ENCODE peak calls at places on chromosomes 12 and 14, in eight cellular contexts. U, C, B, K, Z, Q, N and W are unnamed samples.
A peak's percentile ranks its signal among the peaks of the same experiment; 100 is the strongest.

GRCh38 chr12:124277394-124278222 is 17.3 kb upstream of the RFLNA start:
- DNase-seq in Z (no peak), K (no peak), C (no peak), U (no peak), N (no peak), B (no peak), Q (no peak), W (no peak)

GRCh38 chr12:40312982-40313576 is 88.3 kb downstream of the LRRK2 start:
- DNase-seq in N (no peak), Z (no peak), Q (peak; percentile 60), U (peak; percentile 31), B (no peak), C (peak; percentile 53), K (peak; percentile 35), W (peak; percentile 70)

GRCh38 chr12:63151898-63152700 is 1.1 kb upstream of the AVPR1A start:
- DNase-seq in N (peak; percentile 58), Z (peak; percentile 88), B (peak; percentile 18), C (peak; percentile 47), Q (peak; percentile 42), K (peak; percentile 44), U (peak; percentile 24), W (peak; percentile 75)

GRCh38 chr12:75658826-75659823 is 147.7 kb upstream of the KRR1 start:
- DNase-seq in K (peak; percentile 90), B (no peak), Q (peak; percentile 69), N (no peak), C (peak; percentile 88), U (peak; percentile 86), Z (no peak), W (peak; percentile 81)

GRCh38 chr14:90756755-90757345 is 59.4 kb downstream of the TTC7B start:
- DNase-seq in B (no peak), U (no peak), N (no peak), K (no peak), C (no peak), Z (peak; percentile 42), Q (no peak), W (no peak)

GRCh38 chr12:105554223-105554678 is 223.8 kb downstream of the C12orf75 start:
- DNase-seq in K (no peak), Q (no peak), Z (peak; percentile 70), N (no peak), C (no peak), U (no peak), B (no peak), W (no peak)

GRCh38 chr14:88749139-88749538 is 43.6 kb downstream of the EML5 start:
- DNase-seq in N (no peak), K (peak; percentile 71), C (no peak), B (no peak), Z (no peak), Q (no peak), U (peak; percentile 23), W (no peak)

GRCh38 chr12:47905313-47905730 is 528 bp upstream of the VDR start:
- DNase-seq in N (peak; percentile 46), Q (no peak), K (no peak), U (no peak), B (peak; percentile 51), C (no peak), Z (no peak), W (no peak)

GRCh38 chr12:79527498-79527897 is 163.3 kb downstream of the PAWR start:
- DNase-seq in U (no peak), K (peak; percentile 24), C (no peak), N (no peak), B (no peak), Q (no peak), Z (no peak), W (peak; percentile 47)

GRCh38 chr14:102829106-102829505 is 51.9 kb downstream of the TRAF3 start:
- DNase-seq in Z (no peak), C (no peak), K (no peak), N (no peak), Q (peak; percentile 97), U (peak; percentile 92), B (no peak), W (peak; percentile 63)

GRCh38 chr12:59115995-59116394 is 195.7 kb upstream of the LRIG3 start:
- DNase-seq in Z (no peak), Q (no peak), B (no peak), U (no peak), K (no peak), C (no peak), N (no peak), W (no peak)

DNA sequence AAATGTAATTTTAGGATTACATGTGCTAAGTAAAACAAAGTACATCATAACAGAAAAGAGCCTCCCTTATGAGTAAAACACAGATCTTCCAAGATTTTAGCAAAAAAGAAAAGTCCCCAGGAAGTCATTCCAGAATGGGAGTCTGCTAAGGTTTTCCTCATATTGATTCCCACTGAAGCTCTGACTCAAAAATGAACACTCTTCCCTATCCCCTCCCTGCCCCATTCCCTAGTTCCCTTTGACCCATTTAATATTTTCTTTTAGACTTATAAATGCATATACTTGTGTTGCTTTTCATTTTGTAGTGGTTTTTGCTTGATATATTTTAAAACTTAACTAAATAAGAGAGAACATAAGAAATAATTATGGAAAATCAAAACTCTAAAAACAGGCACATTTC is 40.1 kb downstream of the PTGER2 start:
- DNase-seq in C (peak; percentile 60), B (no peak), K (peak; percentile 22), N (no peak), Q (peak; percentile 53), U (no peak), Z (no peak), W (no peak)
- TF ChIP-seq CTCF in C (no peak), B (no peak), K (no peak), N (no peak), Q (no peak), U (no peak), Z (no peak), W (no peak)

GRCh38 chr14:32611752-32612151 is 282.7 kb downstream of the AKAP6 start:
- DNase-seq in Z (no peak), N (no peak), B (no peak), U (peak; percentile 80), Q (peak; percentile 82), K (peak; percentile 84), C (peak; percentile 96), W (peak; percentile 68)
- H3K4me3 ChIP-seq in Z (no peak overlapping the region), N (no peak overlapping the region), B (no peak overlapping the region), U (no peak overlapping the region), Q (no peak overlapping the region), K (no peak overlapping the region), C (no peak overlapping the region), W (no peak overlapping the region)

GRCh38 chr12:45216297-45216982 is 545 bp downstream of the ANO6 start:
- DNase-seq in N (peak; percentile 56), U (peak; percentile 49), Z (peak; percentile 81), Q (peak; percentile 48), K (peak; percentile 19), C (peak; percentile 34), B (peak; percentile 52), W (peak; percentile 57)
- TF ChIP-seq CTCF in N (no peak), U (peak; percentile 36), Z (peak; percentile 42), Q (peak; percentile 33), K (peak; percentile 53), C (peak; percentile 28), B (peak; percentile 43), W (peak; percentile 61)

DNA sequence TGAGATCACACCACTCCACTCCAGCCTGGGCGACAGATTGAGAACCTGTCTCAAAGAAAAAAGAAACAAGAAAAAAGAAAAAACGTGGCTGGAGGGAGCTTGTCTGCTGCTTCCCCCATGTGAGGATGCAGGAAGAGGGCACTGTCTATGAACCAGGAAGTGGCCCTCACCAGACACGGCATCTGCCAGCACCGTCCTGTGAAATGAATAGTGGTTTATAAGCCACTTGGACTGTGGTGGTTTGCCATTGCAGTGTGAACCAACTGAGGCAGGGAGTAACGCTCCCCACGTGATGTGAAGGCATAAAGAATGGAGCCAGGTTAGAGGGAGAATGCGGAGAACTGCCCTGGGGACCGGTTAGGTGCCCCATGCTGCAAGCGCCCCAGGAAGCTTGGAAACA is 4.5 kb upstream of the BRF1 start:
- DNase-seq in Q (no peak), N (no peak), Z (no peak), U (no peak), K (no peak), C (no peak), B (no peak), W (no peak)
- H3K4me3 ChIP-seq in Q (no peak overlapping the region), N (no peak overlapping the region), Z (no peak overlapping the region), U (no peak overlapping the region), K (no peak overlapping the region), C (no peak overlapping the region), B (no peak overlapping the region), W (no peak overlapping the region)

DNA sequence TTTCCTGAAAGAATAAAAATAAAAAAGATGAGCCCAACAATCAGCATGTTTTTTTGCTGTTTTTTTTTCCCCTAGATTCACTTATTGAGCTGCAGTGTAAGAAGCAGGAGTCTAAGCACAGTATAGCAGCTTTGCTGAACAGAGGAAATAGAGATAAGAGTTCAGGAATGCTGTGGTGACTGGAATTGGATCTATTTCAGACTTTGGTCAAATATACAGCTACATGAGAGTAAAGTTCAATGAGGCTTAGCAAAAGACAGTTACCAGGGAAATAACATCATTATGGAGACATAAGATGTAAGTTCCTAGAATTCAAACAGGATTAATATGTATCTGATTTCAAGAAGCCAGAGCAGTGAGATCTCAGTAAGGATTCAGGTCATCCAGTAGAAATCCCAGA is 613.0 kb downstream of the RPS29 start:
- DNase-seq in C (no peak), Q (no peak), Z (no peak), U (peak; percentile 70), N (no peak), K (no peak), B (no peak), W (peak; percentile 1)
- TF ChIP-seq CTCF in C (no peak), Q (no peak), Z (no peak), U (no peak), N (no peak), K (no peak), B (no peak), W (no peak)

GRCh38 chr14:93267149-93267711 is 60.2 kb downstream of the UBR7 start:
- DNase-seq in B (no peak), Z (no peak), N (no peak), C (no peak), U (no peak), Q (no peak), K (no peak), W (peak; percentile 4)

GRCh38 chr14:93268406-93268805 is 61.4 kb downstream of the UBR7 start:
- DNase-seq in K (no peak), U (no peak), C (no peak), Z (no peak), N (no peak), Q (no peak), B (no peak), W (no peak)

GRCh38 chr14:93271111-93271510 is 61.7 kb downstream of the BTBD7 start:
- DNase-seq in U (no peak), N (no peak), Q (no peak), B (no peak), K (no peak), C (no peak), Z (no peak), W (no peak)

GRCh38 chr14:93266127-93266526 is 59.1 kb downstream of the UBR7 start:
- DNase-seq in C (no peak), Q (no peak), B (no peak), N (no peak), Z (no peak), U (no peak), K (no peak), W (no peak)

DNA sequence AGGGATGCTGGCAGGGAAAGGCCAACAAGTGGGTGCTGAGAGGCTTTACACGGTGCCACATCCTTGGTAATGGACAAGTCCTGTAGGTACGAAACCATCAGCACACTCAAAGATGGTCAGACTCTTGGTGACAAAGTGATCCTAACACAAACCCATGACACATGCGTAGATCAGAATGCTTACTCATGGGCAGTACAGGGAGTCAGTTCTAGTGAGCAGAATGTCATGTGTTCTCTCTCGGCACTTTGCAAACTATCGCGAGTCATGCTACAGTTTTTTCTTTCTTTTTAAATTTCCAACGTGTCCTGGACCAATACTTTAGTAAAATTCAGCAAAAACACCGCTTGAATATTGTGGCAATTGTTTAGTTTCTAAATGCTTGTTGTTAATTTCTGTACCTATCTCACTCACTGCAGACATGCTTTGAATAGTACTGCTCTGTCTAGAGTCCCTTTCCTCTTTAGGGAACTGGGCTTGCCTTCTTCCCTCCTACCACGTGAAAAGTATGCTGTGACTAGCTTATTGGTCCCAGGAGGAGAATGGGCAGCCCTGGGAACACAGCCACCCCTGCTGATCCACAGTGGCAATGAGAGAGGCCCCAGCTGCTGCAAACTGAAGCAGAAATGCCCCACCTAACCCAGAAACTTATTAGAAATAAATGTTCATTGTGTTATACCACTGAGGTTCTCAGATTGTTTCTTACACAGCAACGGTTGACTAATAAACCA is 62.4 kb downstream of the UBR7 start:
- DNase-seq in B (no peak), K (peak; percentile 79), U (peak; percentile 90), Z (peak; percentile 17), Q (peak; percentile 72), C (peak; percentile 92), N (no peak), W (peak; percentile 79)
- H3K4me3 ChIP-seq in B (no peak overlapping the region), K (no peak overlapping the region), U (peak overlapping the region; percentile 19), Z (no peak overlapping the region), Q (no peak overlapping the region), C (no peak overlapping the region), N (no peak overlapping the region), W (no peak overlapping the region)